ENCODE peak calls at places on chromosome 18, in seven cellular contexts. S is mucosa of gallbladder, H is anterior cingulate cortex, Q is hippocampal formation, K is BJ, L is NCI-H774, X is NCI-H2081. N is an unnamed sample.

GRCh38 chr18:8780227-8780626 is 74.9 kb downstream of the MTCL1 start:
- DNase-seq in S (no peak), K (no peak), Q (no peak), L (no peak), H (no peak), X (no peak), N (no peak)

GRCh38 chr18:26710460-26711096 is 154.9 kb downstream of the AQP4 start:
- DNase-seq in K (no peak), Q (no peak), S (no peak), H (no peak), X (no peak), L (no peak), N (no peak)

GRCh38 chr18:22422909-22423548 is 5.3 kb upstream of the CTAGE1 start:
- DNase-seq in K (no peak), S (peak), H (no peak), Q (no peak), L (no peak), X (no peak), N (no peak)

GRCh38 chr18:56186319-56186718 is 452.1 kb downstream of the TXNL1 start:
- DNase-seq in Q (no peak), H (no peak), X (no peak), K (no peak), S (no peak), L (no peak), N (no peak)

GRCh38 chr18:26406294-26406693 is 142.1 kb downstream of the KCTD1 start:
- DNase-seq in L (no peak), H (no peak), S (no peak), X (no peak), Q (no peak), K (no peak), N (no peak)

GRCh38 chr18:62420513-62421209 is 95.6 kb downstream of the TNFRSF11A start:
- DNase-seq in K (no peak), Q (no peak), X (no peak), L (no peak), S (peak), H (no peak), N (peak)

GRCh38 chr18:7696846-7697245 is 129.7 kb downstream of the PTPRM start:
- DNase-seq in H (no peak), X (no peak), Q (no peak), S (no peak), L (no peak), K (no peak), N (no peak)

GRCh38 chr18:79393626-79394401 is 1.9 kb upstream of the NFATC1 start:
- DNase-seq in Q (peak), L (peak), H (peak), S (peak), X (peak), K (no peak), N (peak)

GRCh38 chr18:80249217-80250093 is 2.1 kb upstream of the PARD6G start:
- DNase-seq in Q (no peak), H (no peak), L (no peak), S (no peak), X (no peak), K (no peak), N (no peak)

N was measured in caudate nucleus.